ENCODE peak calls at places on chromosomes 4 and X, in four cellular contexts. One of them, this sample, is unnamed.

GRCh38 chr4:155759372-155760252 is 791 bp downstream of the GUCY1B1 start:
- DNase-seq in substantia nigra: peak
- DNase-seq in iPS-NIHi11: peak
- DNase-seq in endodermal cell: peak
- DNase-seq in this sample: no peak

GRCh38 chr4:80461412-80461811 is 125.9 kb downstream of the CFAP299 start:
- DNase-seq in substantia nigra: no peak
- DNase-seq in iPS-NIHi11: peak
- DNase-seq in endodermal cell: no peak
- DNase-seq in this sample: no peak

GRCh38 chr4:158259955-158260575 is 49.8 kb downstream of the TMEM144 start:
- DNase-seq in substantia nigra: no peak
- DNase-seq in iPS-NIHi11: no peak
- DNase-seq in endodermal cell: no peak
- DNase-seq in this sample: no peak

GRCh38 chrX:110168585-110168984 is 149.3 kb downstream of the AMMECR1 start:
- DNase-seq in substantia nigra: no peak
- DNase-seq in iPS-NIHi11: no peak
- DNase-seq in endodermal cell: no peak
- DNase-seq in this sample: no peak

GRCh38 chr4:26388671-26389070 is 67.9 kb downstream of the RBPJ start:
- DNase-seq in substantia nigra: no peak
- DNase-seq in iPS-NIHi11: no peak
- DNase-seq in endodermal cell: no peak
- DNase-seq in this sample: no peak

GRCh38 chrX:119105826-119106225 is 21.8 kb downstream of the KIAA1210 start:
- DNase-seq in substantia nigra: no peak
- DNase-seq in iPS-NIHi11: no peak
- DNase-seq in endodermal cell: no peak
- DNase-seq in this sample: no peak

GRCh38 chrX:119672252-119672825 is 20.6 kb downstream of the SEPTIN6 start:
- DNase-seq in substantia nigra: no peak
- DNase-seq in iPS-NIHi11: no peak
- DNase-seq in endodermal cell: no peak
- DNase-seq in this sample: no peak

GRCh38 chr4:185257694-185258093 is 48.3 kb downstream of the SNX25 start:
- DNase-seq in substantia nigra: no peak
- DNase-seq in iPS-NIHi11: no peak
- DNase-seq in endodermal cell: no peak
- DNase-seq in this sample: no peak

GRCh38 chr4:109072595-109072994 is 229.9 kb downstream of the COL25A1 start:
- DNase-seq in substantia nigra: no peak
- DNase-seq in iPS-NIHi11: no peak
- DNase-seq in endodermal cell: no peak
- DNase-seq in this sample: no peak